ENCODE peak calls at places on chromosomes 1 and 21, in nine cellular contexts. X is A549, V is NCI-H69, U is SJSA1, J is GM10248, Q is C1 segment of cervical spinal cord, B is T-helper 17 cell, I is fibroblast of the aortic adventitia, S is SK-N-MC. O is an unnamed sample.

GRCh38 chr21:16579538-16579937 is 849.8 kb downstream of the USP25 start:
- DNase-seq in X (no peak), V (no peak), Q (no peak), B (no peak), S (peak; percentile 48), J (no peak), U (peak; percentile 22), I (peak; percentile 66), O (no peak)

GRCh38 chr1:177943999-177944672 is 25.7 kb downstream of the SEC16B start:
- DNase-seq in V (no peak), U (no peak), J (no peak), X (no peak), I (no peak), B (no peak), S (no peak), Q (no peak), O (no peak)

GRCh38 chr1:179881642-179882252 is 338 bp upstream of the TOR1AIP1 start:
- DNase-seq in V (peak; percentile 95), S (no peak), B (no peak), I (peak; percentile 96), J (no peak), Q (no peak), U (no peak), X (peak; percentile 81), O (no peak)

GRCh38 chr1:51790385-51790784 is 88.1 kb downstream of the NRDC start:
- DNase-seq in U (no peak), Q (no peak), X (no peak), I (no peak), V (no peak), S (no peak), B (no peak), J (no peak), O (no peak)

GRCh38 chr1:179826626-179827280 is 50.9 kb downstream of the TOR1AIP2 start:
- DNase-seq in I (no peak), B (no peak), J (no peak), X (no peak), S (no peak), U (no peak), V (no peak), Q (no peak), O (no peak)

GRCh38 chr1:151211972-151212705 is 13.8 kb downstream of the PIP5K1A start:
- DNase-seq in V (no peak), X (no peak), B (no peak), S (no peak), U (no peak), I (no peak), Q (no peak), J (no peak), O (no peak)

GRCh38 chr21:38787461-38788274 is 18.1 kb upstream of the ETS2 start:
- DNase-seq in B (no peak), Q (no peak), X (peak; percentile 79), U (peak; percentile 77), J (peak; percentile 34), I (peak; percentile 75), S (no peak), V (peak; percentile 60), O (no peak)

GRCh38 chr1:109625176-109625575 is 5.5 kb downstream of the AMPD2 start:
- DNase-seq in V (no peak), B (no peak), J (no peak), Q (no peak), S (no peak), X (no peak), U (no peak), I (no peak), O (no peak)

GRCh38 chr1:95040032-95040525 is 32.7 kb downstream of the ALG14 start:
- DNase-seq in X (no peak), I (no peak), S (no peak), J (no peak), Q (no peak), U (no peak), V (no peak), B (no peak), O (no peak)

GRCh38 chr1:237012789-237013383 is 8.6 kb upstream of the MT1HL1 start:
- DNase-seq in B (no peak), Q (no peak), U (no peak), X (peak; percentile 59), I (no peak), S (no peak), J (no peak), V (peak; percentile 62), O (no peak)

GRCh38 chr1:220775238-220775853 is 11.4 kb upstream of the MTARC1 start:
- DNase-seq in I (peak; percentile 42), U (peak; percentile 28), V (peak; percentile 47), S (no peak), X (peak; percentile 47), B (no peak), Q (peak; percentile 8), J (peak; percentile 44), O (peak; percentile 50)

GRCh38 chr1:233328661-233329498 is 1.4 kb downstream of the MAP3K21 start:
- DNase-seq in I (no peak), U (no peak), X (no peak), Q (no peak), J (no peak), B (no peak), V (peak; percentile 76), S (no peak), O (no peak)

GRCh38 chr1:219726480-219727272 is 113.8 kb upstream of the ZC3H11B start:
- DNase-seq in B (no peak), V (no peak), X (no peak), Q (no peak), J (no peak), S (no peak), I (no peak), U (no peak), O (no peak)

GRCh38 chr1:5856246-5856815 is 135.9 kb downstream of the NPHP4 start:
- DNase-seq in X (no peak), S (no peak), J (no peak), I (no peak), V (no peak), B (no peak), Q (no peak), U (peak; percentile 92), O (no peak)

GRCh38 chr21:39885119-39885848 is 18.0 kb downstream of the PCP4 start:
- DNase-seq in Q (peak; percentile 33), B (no peak), V (peak; percentile 97), S (no peak), U (no peak), I (no peak), X (no peak), J (no peak), O (no peak)

GRCh38 chr1:224769987-224770693 is 154.0 kb downstream of the CNIH3 start:
- DNase-seq in I (peak; percentile 80), U (peak; percentile 85), S (no peak), X (no peak), V (no peak), Q (no peak), J (no peak), B (no peak), O (no peak)

GRCh38 chr1:111743679-111744101 is 4.5 kb upstream of the INKA2 start:
- DNase-seq in B (no peak), X (no peak), J (no peak), I (peak; percentile 30), U (peak; percentile 62), Q (no peak), S (no peak), V (no peak), O (no peak)

GRCh38 chr1:25527226-25527846 is 16.1 kb upstream of the LDLRAP1 start:
- DNase-seq in Q (no peak), S (no peak), X (no peak), B (no peak), I (no peak), V (no peak), J (no peak), U (no peak), O (no peak)

GRCh38 chr1:244325056-244325764 is 126.5 kb downstream of the ADSS2 start:
- DNase-seq in S (no peak), U (no peak), V (no peak), J (no peak), B (no peak), X (no peak), Q (no peak), I (peak; percentile 37), O (no peak)

GRCh38 chr1:11294951-11295350 is 22.0 kb downstream of the UBIAD1 start:
- DNase-seq in B (no peak), Q (no peak), S (no peak), V (no peak), U (no peak), J (no peak), X (no peak), I (no peak), O (no peak)

GRCh38 chr21:30962013-30962412 is 76.3 kb downstream of the KRTAP19-8 start:
- DNase-seq in Q (no peak), J (no peak), B (no peak), U (no peak), S (no peak), I (no peak), X (no peak), V (peak; percentile 3), O (no peak)

GRCh38 chr1:59163268-59164092 is 133.4 kb upstream of the FGGY start:
- DNase-seq in X (no peak), B (no peak), S (no peak), V (peak; percentile 73), J (no peak), Q (no peak), I (peak; percentile 75), U (no peak), O (no peak)

GRCh38 chr21:35674895-35675470 is 385.3 kb downstream of the SETD4 start:
- DNase-seq in S (no peak), Q (no peak), V (no peak), U (no peak), X (no peak), I (no peak), B (no peak), J (no peak), O (no peak)

GRCh38 chr1:185440877-185441276 is 123.8 kb upstream of the IVNS1ABP start:
- DNase-seq in X (no peak), S (no peak), J (no peak), V (no peak), B (no peak), I (peak; percentile 39), Q (no peak), U (peak; percentile 49), O (no peak)

GRCh38 chr1:14822493-14822892 is 224.0 kb downstream of the KAZN start:
- DNase-seq in S (no peak), J (no peak), Q (no peak), V (no peak), U (peak; percentile 97), X (no peak), I (no peak), B (no peak), O (no peak)

GRCh38 chr1:203039609-203040517 is 13.6 kb downstream of the PPFIA4 start:
- DNase-seq in I (no peak), J (no peak), B (no peak), X (no peak), U (no peak), V (peak; percentile 67), Q (no peak), S (no peak), O (no peak)

GRCh38 chr1:16246961-16247360 is 10.0 kb upstream of the CPLANE2 start:
- DNase-seq in Q (no peak), U (no peak), X (no peak), B (no peak), I (no peak), V (no peak), S (no peak), J (no peak), O (no peak)